ENCODE peak calls at places on chromosomes 11 and 22, in eight cellular contexts. One of them, this sample, is unnamed.

GRCh38 chr11:109960831-109961230 is 132.4 kb upstream of the ZC3H12C start:
- DNase-seq in astrocyte of the spinal cord: peak; percentile 86
- DNase-seq in NCI-H1417: no peak
- DNase-seq in stimulated activated CD4-positive, alpha-beta T cell treated with anti-CD3 and anti-CD28 coated beads, Interleukin-2, amount 100 ng/mL, for 24 hours: no peak
- DNase-seq in MCF 10A: peak; percentile 38
- DNase-seq in NCI-H774: no peak
- DNase-seq in AG04449: peak; percentile 59
- DNase-seq in DMS153: no peak
- DNase-seq in this sample: peak; percentile 28

GRCh38 chr22:42389137-42389536 is 43.1 kb downstream of the NFAM1 start:
- DNase-seq in NCI-H774: no peak
- DNase-seq in DMS153: peak; percentile 86
- DNase-seq in NCI-H1417: peak; percentile 74
- DNase-seq in stimulated activated CD4-positive, alpha-beta T cell treated with anti-CD3 and anti-CD28 coated beads, Interleukin-2, amount 100 ng/mL, for 24 hours: no peak
- DNase-seq in AG04449: no peak
- DNase-seq in astrocyte of the spinal cord: no peak
- DNase-seq in MCF 10A: peak; percentile 45
- DNase-seq in this sample: no peak

GRCh38 chr11:40434941-40435340 is 1024.5 kb downstream of the LRRC4C start:
- DNase-seq in NCI-H1417: no peak
- DNase-seq in astrocyte of the spinal cord: no peak
- DNase-seq in NCI-H774: no peak
- DNase-seq in MCF 10A: no peak
- DNase-seq in stimulated activated CD4-positive, alpha-beta T cell treated with anti-CD3 and anti-CD28 coated beads, Interleukin-2, amount 100 ng/mL, for 24 hours: no peak
- DNase-seq in AG04449: no peak
- DNase-seq in DMS153: no peak
- DNase-seq in this sample: no peak

GRCh38 chr11:107397357-107397756 is 60.3 kb downstream of the CWF19L2 start:
- DNase-seq in NCI-H1417: peak; percentile 8
- DNase-seq in DMS153: no peak
- DNase-seq in stimulated activated CD4-positive, alpha-beta T cell treated with anti-CD3 and anti-CD28 coated beads, Interleukin-2, amount 100 ng/mL, for 24 hours: no peak
- DNase-seq in NCI-H774: no peak
- DNase-seq in astrocyte of the spinal cord: no peak
- DNase-seq in MCF 10A: peak; percentile 24
- DNase-seq in AG04449: no peak
- DNase-seq in this sample: no peak

GRCh38 chr11:65497141-65498041 is 1.5 kb upstream of the MALAT1 start:
- DNase-seq in DMS153: peak; percentile 98
- DNase-seq in MCF 10A: peak; percentile 98
- DNase-seq in astrocyte of the spinal cord: peak; percentile 99
- DNase-seq in AG04449: no peak
- DNase-seq in stimulated activated CD4-positive, alpha-beta T cell treated with anti-CD3 and anti-CD28 coated beads, Interleukin-2, amount 100 ng/mL, for 24 hours: peak; percentile 99
- DNase-seq in NCI-H1417: peak; percentile 100
- DNase-seq in NCI-H774: peak; percentile 99
- DNase-seq in this sample: peak; percentile 97

GRCh38 chr11:83666149-83666548 is 380.0 kb upstream of the CCDC90B start:
- DNase-seq in DMS153: no peak
- DNase-seq in stimulated activated CD4-positive, alpha-beta T cell treated with anti-CD3 and anti-CD28 coated beads, Interleukin-2, amount 100 ng/mL, for 24 hours: no peak
- DNase-seq in AG04449: no peak
- DNase-seq in MCF 10A: no peak
- DNase-seq in astrocyte of the spinal cord: no peak
- DNase-seq in NCI-H774: no peak
- DNase-seq in NCI-H1417: no peak
- DNase-seq in this sample: no peak

GRCh38 chr22:49632199-49633009 is 195.3 kb downstream of the BRD1 start:
- DNase-seq in NCI-H1417: peak; percentile 31
- DNase-seq in astrocyte of the spinal cord: peak; percentile 50
- DNase-seq in stimulated activated CD4-positive, alpha-beta T cell treated with anti-CD3 and anti-CD28 coated beads, Interleukin-2, amount 100 ng/mL, for 24 hours: peak; percentile 20
- DNase-seq in DMS153: peak; percentile 55
- DNase-seq in AG04449: no peak
- DNase-seq in NCI-H774: no peak
- DNase-seq in MCF 10A: no peak
- DNase-seq in this sample: peak; percentile 83

GRCh38 chr11:96342971-96343711 is at the start of gene MAML2:
- DNase-seq in stimulated activated CD4-positive, alpha-beta T cell treated with anti-CD3 and anti-CD28 coated beads, Interleukin-2, amount 100 ng/mL, for 24 hours: peak; percentile 89
- DNase-seq in DMS153: peak; percentile 79
- DNase-seq in NCI-H774: peak; percentile 91
- DNase-seq in astrocyte of the spinal cord: peak; percentile 94
- DNase-seq in MCF 10A: peak; percentile 93
- DNase-seq in NCI-H1417: peak; percentile 89
- DNase-seq in AG04449: peak; percentile 76
- DNase-seq in this sample: peak; percentile 95

GRCh38 chr11:5624489-5625278 is at the start of gene TRIM34:
- DNase-seq in DMS153: no peak
- DNase-seq in MCF 10A: peak; percentile 83
- DNase-seq in AG04449: no peak
- DNase-seq in stimulated activated CD4-positive, alpha-beta T cell treated with anti-CD3 and anti-CD28 coated beads, Interleukin-2, amount 100 ng/mL, for 24 hours: peak; percentile 42
- DNase-seq in astrocyte of the spinal cord: peak; percentile 67
- DNase-seq in NCI-H1417: no peak
- DNase-seq in NCI-H774: peak; percentile 28
- DNase-seq in this sample: peak; percentile 38

GRCh38 chr22:44445731-44446130 is 52.3 kb downstream of the RTL6 start:
- DNase-seq in stimulated activated CD4-positive, alpha-beta T cell treated with anti-CD3 and anti-CD28 coated beads, Interleukin-2, amount 100 ng/mL, for 24 hours: no peak
- DNase-seq in astrocyte of the spinal cord: no peak
- DNase-seq in NCI-H1417: no peak
- DNase-seq in MCF 10A: peak; percentile 62
- DNase-seq in AG04449: no peak
- DNase-seq in DMS153: no peak
- DNase-seq in NCI-H774: no peak
- DNase-seq in this sample: no peak

GRCh38 chr11:34830648-34831047 is 85.5 kb downstream of the APIP start:
- DNase-seq in NCI-H1417: no peak
- DNase-seq in stimulated activated CD4-positive, alpha-beta T cell treated with anti-CD3 and anti-CD28 coated beads, Interleukin-2, amount 100 ng/mL, for 24 hours: no peak
- DNase-seq in AG04449: no peak
- DNase-seq in DMS153: peak; percentile 74
- DNase-seq in MCF 10A: no peak
- DNase-seq in NCI-H774: no peak
- DNase-seq in astrocyte of the spinal cord: peak; percentile 15
- DNase-seq in this sample: no peak

GRCh38 chr22:21760640-21761039 is 25.0 kb upstream of the YPEL1 start:
- DNase-seq in AG04449: peak; percentile 64
- DNase-seq in stimulated activated CD4-positive, alpha-beta T cell treated with anti-CD3 and anti-CD28 coated beads, Interleukin-2, amount 100 ng/mL, for 24 hours: no peak
- DNase-seq in NCI-H1417: no peak
- DNase-seq in MCF 10A: peak; percentile 44
- DNase-seq in NCI-H774: no peak
- DNase-seq in DMS153: no peak
- DNase-seq in astrocyte of the spinal cord: peak; percentile 90
- DNase-seq in this sample: no peak

GRCh38 chr11:78205256-78205655 is 16.5 kb downstream of the USP35 start:
- DNase-seq in astrocyte of the spinal cord: no peak
- DNase-seq in DMS153: no peak
- DNase-seq in NCI-H774: no peak
- DNase-seq in AG04449: no peak
- DNase-seq in MCF 10A: no peak
- DNase-seq in stimulated activated CD4-positive, alpha-beta T cell treated with anti-CD3 and anti-CD28 coated beads, Interleukin-2, amount 100 ng/mL, for 24 hours: no peak
- DNase-seq in NCI-H1417: no peak
- DNase-seq in this sample: no peak

This sample was measured in midbrain.